ENCODE peak calls at places on chromosomes 11 and 22, in six cellular contexts. O is fibroblast of lung, X is psoas muscle, P is NT2/D1, H is upper lobe of left lung, S is IMR-90. C is an unnamed sample. For H3K36me3, the result is how much of the 10 kb centered on the place peaks cover.

GRCh38 chr11:119160151-119160550 is 8.4 kb upstream of the NLRX1 start:
- DNase-seq in S (no peak), P (no peak), H (no peak), O (no peak), X (no peak), C (no peak)

GRCh38 chr11:13984616-13985474 is 22.3 kb downstream of the SPON1 start:
- DNase-seq in P (no peak), S (peak), H (no peak), X (no peak), O (peak), C (peak)

GRCh38 chr11:76642341-76642740 is 28.2 kb downstream of the LRRC32 start:
- DNase-seq in X (no peak), O (no peak), P (no peak), S (no peak), H (no peak), C (no peak)

GRCh38 chr11:2517386-2518064 is 72.7 kb downstream of the KCNQ1 start:
- DNase-seq in X (peak), P (no peak), O (no peak), H (peak), S (no peak), C (no peak)

GRCh38 chr11:113329725-113330124 is 15.3 kb downstream of the TTC12 start:
- DNase-seq in X (no peak), H (no peak), O (no peak), P (no peak), S (no peak), C (no peak)

GRCh38 chr22:49660794-49661781 is 166.6 kb downstream of the BRD1 start:
- DNase-seq in S (no peak), H (peak), O (no peak), P (no peak), X (no peak), C (no peak)

GRCh38 chr22:47750086-47750485 is 987.6 kb downstream of the TBC1D22A start:
- DNase-seq in H (no peak), P (no peak), S (no peak), O (no peak), X (no peak), C (no peak)

GRCh38 chr22:25162561-25162960 is 37.1 kb upstream of the CRYBB3 start:
- DNase-seq in H (no peak), S (no peak), X (no peak), O (no peak), P (no peak), C (no peak)

GRCh38 chr11:7969756-7970646 is 4.8 kb upstream of the NLRP10 start:
- DNase-seq in S (no peak), P (peak), H (no peak), O (peak), X (no peak), C (no peak)

GRCh38 chr22:46737105-46737975 is 712 bp downstream of the CERK start:
- DNase-seq in S (peak), H (no peak), X (peak), P (no peak), O (peak), C (peak)

GRCh38 chr11:64848779-64849599 is 4.5 kb upstream of the CDC42BPG start:
- DNase-seq in O (no peak), S (no peak), H (no peak), X (no peak), P (no peak), C (no peak)

GRCh38 chr22:25364736-25365241 is 145.3 kb downstream of the CRYBB2 start:
- DNase-seq in P (no peak), O (no peak), S (peak), X (no peak), H (no peak), C (no peak)

GRCh38 chr22:28980326-28980725 is 81.3 kb downstream of the C22orf31 start:
- DNase-seq in S (no peak), X (no peak), P (no peak), H (no peak), O (no peak), C (no peak)

GRCh38 chr11:1501421-1502167 is 15.0 kb upstream of the MOB2 start:
- DNase-seq in O (no peak), X (no peak), P (no peak), S (no peak), H (peak), C (no peak)

GRCh38 chr22:42548597-42549328 is 5.0 kb upstream of the SERHL2 start:
- DNase-seq in S (no peak), H (no peak), P (peak), X (no peak), O (no peak), C (no peak)

GRCh38 chr11:76025817-76026216 is 180.5 kb downstream of the WNT11 start:
- DNase-seq in S (no peak), X (no peak), O (no peak), H (no peak), P (no peak), C (no peak)

GRCh38 chr11:32087602-32088001 is 3.3 kb upstream of the RCN1 start:
- DNase-seq in P (no peak), O (peak), S (peak), H (no peak), X (no peak), C (peak)

GRCh38 chr11:32527776-32528175 is 55.9 kb upstream of the EIF3M start:
- DNase-seq in P (no peak), X (no peak), O (no peak), H (no peak), S (no peak), C (no peak)

GRCh38 chr11:7677801-7678201 is 4.5 kb upstream of the CYB5R2 start:
- DNase-seq in S (peak), X (no peak), O (no peak), H (no peak), P (no peak), C (peak)

GRCh38 chr11:534592-535518 is 521 bp downstream of the HRAS start:
- DNase-seq in O (peak), S (no peak), P (no peak), H (peak), X (no peak), C (peak)

GRCh38 chr11:120785576-120785975 is 238.3 kb upstream of the TBCEL start:
- DNase-seq in S (no peak), X (no peak), P (no peak), O (no peak), H (no peak), C (no peak)

GRCh38 chr11:112625816-112626215 is 335.4 kb upstream of the NCAM1 start:
- DNase-seq in O (no peak), P (no peak), X (no peak), H (no peak), S (no peak), C (no peak)

GRCh38 chr11:132501356-132501755 is 1030.9 kb downstream of the OPCML start:
- DNase-seq in S (no peak), P (no peak), O (no peak), H (no peak), X (no peak), C (no peak)

GRCh38 chr22:31238057-31238456 is 26.0 kb downstream of the LIMK2 start:
- DNase-seq in H (no peak), S (no peak), X (no peak), P (no peak), O (no peak), C (no peak)

GRCh38 chr11:31995525-31996123 is 95.2 kb upstream of the RCN1 start:
- DNase-seq in X (no peak), O (peak), H (no peak), S (peak), P (no peak), C (no peak)

GRCh38 chr11:65833297-65834030 is at the start of gene SNX32:
- DNase-seq in X (peak), S (peak), P (peak), H (peak), O (peak), C (peak)

GRCh38 chr22:38016182-38017078 is 32.1 kb upstream of the SOX10 start:
- DNase-seq in O (peak), H (no peak), P (no peak), S (peak), X (no peak), C (peak)

GRCh38 chr11:76229690-76230240 is 23.5 kb upstream of the WNT11 start:
- DNase-seq in O (no peak), H (no peak), S (no peak), P (no peak), X (peak), C (no peak)

GRCh38 chr11:10385696-10386095 is 69.4 kb upstream of the AMPD3 start:
- DNase-seq in O (no peak), H (no peak), P (no peak), S (peak), X (peak), C (peak)

GRCh38 chr11:74957937-74958629 is 9.0 kb downstream of the SPCS2 start:
- DNase-seq in O (no peak), S (no peak), H (no peak), P (no peak), X (no peak), C (no peak)

GRCh38 chr22:19393704-19394103 is 37.8 kb downstream of the HIRA start:
- DNase-seq in P (no peak), X (no peak), S (no peak), H (no peak), O (no peak), C (no peak)

GRCh38 chr11:70675697-70676374 is 277.5 kb downstream of the CTTN start:
- DNase-seq in X (no peak), H (no peak), P (no peak), O (no peak), S (no peak), C (no peak)

DNA sequence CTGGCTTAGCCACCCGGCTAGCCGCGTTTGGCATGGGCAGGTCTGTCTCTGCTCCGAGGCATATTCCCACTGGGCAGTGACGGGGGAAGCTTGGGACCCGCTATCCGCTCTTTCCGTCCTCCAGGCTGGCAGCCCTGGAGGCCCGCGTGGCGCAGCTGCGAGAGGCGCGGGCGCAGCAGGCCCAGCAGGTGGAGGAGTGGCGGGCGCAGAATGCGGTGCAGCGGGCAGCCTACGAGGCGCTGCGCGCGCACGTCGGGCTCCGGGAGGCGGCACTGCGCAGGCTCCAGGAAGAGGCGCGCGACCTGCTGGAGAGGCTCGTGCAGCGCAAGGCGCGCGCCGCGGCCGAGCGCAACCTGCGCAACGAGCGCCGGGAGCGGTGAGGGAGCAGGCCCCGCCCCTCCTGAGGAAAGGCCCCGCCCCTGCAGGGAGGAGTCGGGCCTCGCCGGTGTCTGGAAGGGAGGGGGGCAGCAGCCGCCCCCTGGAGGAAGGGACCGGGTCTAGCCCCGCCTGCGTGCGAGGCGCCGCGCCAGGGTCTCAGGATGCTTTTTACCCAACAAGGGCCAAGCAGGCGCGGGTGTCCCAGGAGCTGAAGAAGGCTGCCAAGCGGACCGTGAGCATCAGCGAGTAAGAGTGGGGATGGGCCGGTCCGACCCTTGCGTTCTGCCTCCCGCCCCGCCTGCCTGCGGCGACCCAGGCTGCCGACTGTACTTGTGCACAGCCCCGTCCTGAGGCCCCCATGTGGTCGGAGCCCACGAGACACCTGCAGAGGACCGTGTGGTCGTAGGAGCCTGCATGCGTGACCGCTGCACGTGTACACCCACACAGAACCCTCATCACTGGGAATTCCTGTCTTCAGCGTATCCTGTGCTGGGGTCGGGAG is 7.9 kb downstream of the ATG16L2 start:
- DNase-seq in H (peak), O (peak), P (peak), S (peak), X (peak), C (peak)
- H3K36me3 ChIP-seq in H (under half), O (under half), P (under half), S (under half), X (under half), C (under half)

DNA sequence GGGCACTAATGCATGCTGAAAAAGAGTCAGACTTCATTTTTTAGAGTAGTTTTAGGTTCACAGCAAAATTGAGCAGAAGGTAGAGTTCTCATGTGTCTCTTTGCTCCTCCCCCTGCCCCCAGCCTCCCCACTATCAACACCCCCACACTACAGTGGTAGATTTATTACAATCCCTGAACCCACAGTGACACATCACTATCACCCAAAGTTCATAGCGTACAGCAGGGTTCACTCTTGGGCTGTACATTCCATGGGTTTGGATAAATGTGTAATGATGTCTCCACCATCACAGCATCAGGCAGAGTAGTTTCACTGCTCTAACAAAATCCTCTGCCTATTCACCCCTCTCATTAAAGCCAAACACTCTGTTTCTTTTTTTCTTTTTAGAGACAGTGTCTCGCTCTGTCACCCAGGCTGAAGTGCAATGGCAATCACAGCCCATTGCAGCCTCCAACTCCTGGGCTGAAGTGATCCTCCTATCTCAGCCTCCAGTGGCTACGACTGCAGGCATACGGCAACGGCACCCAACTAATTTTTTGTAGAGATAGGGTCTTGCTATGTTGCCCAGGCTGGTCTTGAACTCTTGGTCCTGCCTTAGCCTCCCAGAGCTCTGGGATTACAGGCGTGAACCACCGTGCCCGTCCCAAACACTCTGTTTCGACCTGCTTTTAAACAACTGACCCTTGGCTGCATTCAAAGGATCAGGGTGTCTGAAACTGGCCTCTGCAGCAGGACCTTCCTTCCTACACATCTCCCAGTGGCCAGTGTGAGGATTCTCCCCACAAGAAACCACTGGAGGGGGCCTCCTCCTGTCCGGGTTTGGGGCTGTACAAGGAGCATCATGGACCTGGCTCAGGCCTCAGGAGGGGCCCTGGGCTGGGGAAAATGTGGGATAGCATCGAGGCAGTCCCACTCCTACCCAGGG is 4.2 kb downstream of the BEST1 start:
- DNase-seq in P (no peak), O (no peak), H (no peak), S (no peak), X (no peak), C (no peak)
- H3K4me3 ChIP-seq in P (no peak), O (no peak), H (no peak), S (no peak), X (peak), C (no peak)

DNA sequence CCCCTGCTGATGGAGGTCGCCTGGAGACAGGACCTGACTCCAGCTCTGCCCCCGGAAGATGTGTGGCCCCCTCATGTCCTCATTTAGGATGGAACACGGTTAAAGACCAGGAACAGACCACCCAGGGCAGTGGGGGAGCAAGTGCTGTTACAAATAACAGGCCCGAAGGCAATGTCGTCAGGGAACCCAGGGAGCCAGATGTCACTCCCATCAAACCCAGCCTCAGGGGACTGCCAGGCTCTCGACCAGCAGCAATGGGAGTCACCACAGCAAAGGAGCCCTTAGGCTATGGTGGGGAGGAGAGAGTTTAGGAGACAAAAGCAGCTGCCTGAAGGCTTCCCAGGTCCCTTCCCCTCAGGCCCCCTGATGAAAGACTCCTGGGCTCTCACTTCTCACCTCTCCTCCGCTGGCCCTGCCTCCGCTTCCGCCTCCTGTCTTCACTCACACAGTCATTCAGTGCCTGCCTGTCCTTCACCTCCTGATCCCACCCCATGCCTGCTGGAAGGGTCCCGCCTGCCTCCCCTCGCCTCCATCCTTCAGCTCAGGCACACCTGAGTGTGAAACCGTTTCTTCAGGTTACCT is 4.4 kb downstream of the RPS19BP1 start:
- DNase-seq in O (no peak), X (no peak), P (no peak), S (no peak), H (no peak), C (no peak)
- H3K36me3 ChIP-seq in O (under half), X (under half), P (under half), S (under half), H (under half), C (under half)

GRCh38 chr11:15636520-15637065 is 521.9 kb downstream of the INSC start:
- DNase-seq in O (no peak), P (no peak), H (no peak), S (no peak), X (no peak), C (no peak)
- H3K4me3 ChIP-seq in O (no peak), P (no peak), H (no peak), S (no peak), X (no peak), C (no peak)

DNA sequence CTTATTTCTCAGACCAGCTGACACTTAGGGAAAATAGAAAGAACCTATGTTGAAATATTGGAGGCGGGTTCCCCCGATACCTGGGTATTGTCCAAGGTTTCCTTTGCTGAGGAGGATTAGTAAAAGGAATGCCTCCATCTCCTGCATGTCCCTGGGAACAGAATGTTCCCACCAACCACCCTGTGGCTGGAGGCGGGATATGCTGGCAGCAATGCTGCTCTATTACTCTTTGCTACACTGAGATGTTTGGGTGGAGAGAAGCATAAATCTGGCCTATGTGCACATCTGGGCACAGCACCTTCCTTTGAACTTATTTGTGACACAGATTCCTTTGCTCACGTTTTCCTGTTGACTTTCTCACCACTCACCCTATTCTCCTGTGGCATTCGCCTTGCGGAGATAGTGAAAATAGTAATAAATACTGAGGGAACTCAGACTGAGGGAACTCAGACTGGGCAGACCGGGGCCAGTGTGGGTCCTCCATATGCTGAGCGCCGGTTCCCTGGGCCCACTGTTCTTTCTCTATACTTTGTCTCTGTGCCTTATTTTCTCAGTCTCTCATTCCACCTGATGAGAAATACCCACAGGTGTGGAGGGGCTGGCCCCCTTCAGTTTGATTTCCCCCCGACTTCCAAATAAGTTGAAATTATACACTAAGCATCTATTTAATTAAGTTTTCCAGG is 32.1 kb downstream of the IGLL1 start:
- DNase-seq in S (no peak), H (no peak), O (no peak), X (no peak), P (no peak), C (no peak)
- H3K36me3 ChIP-seq in S (under half), H (under half), O (under half), X (under half), P (under half), C (under half)

GRCh38 chr11:134120143-134120850 is 51.4 kb downstream of the JAM3 start:
- DNase-seq in S (peak), X (peak), O (peak), P (no peak), H (no peak), C (peak)

GRCh38 chr11:134126197-134126822 is 57.4 kb downstream of the JAM3 start:
- DNase-seq in S (peak), P (peak), H (no peak), X (no peak), O (peak), C (no peak)

GRCh38 chr11:134120921-134121526 is 52.2 kb downstream of the JAM3 start:
- DNase-seq in H (no peak), O (peak), P (no peak), X (peak), S (peak), C (peak)

GRCh38 chr11:134125507-134125906 is 56.6 kb downstream of the JAM3 start:
- DNase-seq in X (no peak), P (no peak), S (peak), H (no peak), O (peak), C (peak)

DNA sequence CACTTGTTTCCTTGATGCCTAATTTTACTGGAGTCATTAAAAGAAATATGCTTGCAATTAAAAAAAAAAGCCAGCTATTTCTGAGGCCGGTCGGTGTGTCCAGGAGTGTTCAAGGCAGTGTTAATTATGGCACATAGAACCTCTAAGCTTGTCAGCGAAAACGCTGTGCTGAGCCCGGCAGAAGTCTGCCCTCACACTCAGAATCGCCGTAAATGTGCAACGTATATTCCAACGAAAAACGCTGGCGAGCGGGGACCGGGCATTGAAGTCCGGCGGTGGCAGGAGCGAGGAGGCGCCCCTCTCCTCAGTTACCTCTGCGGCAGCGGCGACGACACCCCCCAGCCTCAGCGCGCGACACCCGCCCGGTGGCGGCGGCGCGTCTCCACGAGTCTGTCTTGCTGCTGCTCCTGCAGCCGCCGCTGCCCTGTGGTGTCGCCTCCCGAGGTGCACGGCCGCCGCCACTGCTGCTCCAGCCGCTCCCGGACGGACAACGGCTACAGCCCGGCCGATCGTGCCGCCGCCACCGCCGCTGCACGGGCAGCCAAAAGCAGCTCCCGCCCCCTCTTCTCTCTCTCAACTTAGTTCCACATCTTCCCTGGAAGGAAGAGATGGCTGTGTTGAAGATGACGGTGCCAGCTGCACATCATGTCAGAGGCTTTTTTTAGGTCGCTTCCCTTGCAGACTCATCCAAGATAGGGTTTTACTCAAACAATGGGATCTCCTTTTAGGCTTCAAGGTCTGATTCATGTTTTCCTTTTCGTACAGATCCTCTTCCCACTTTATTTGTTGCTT is 56.0 kb downstream of the JAM3 start:
- DNase-seq in S (peak), H (peak), O (peak), P (no peak), X (peak), C (peak)
- H3K4me3 ChIP-seq in S (peak), H (peak), O (peak), P (peak), X (peak), C (peak)